ENCODE peak calls at places on chromosome 7, in ten cellular contexts. One of them, this sample, is unnamed.

GRCh38 chr7:137343483-137343841 is at the start of gene PTN:
- ATAC-seq in upper lobe of right lung: peak
- ATAC-seq in stimulated activated naive CD8-positive, alpha-beta T cell treated with anti-CD3 and anti-CD28 coated beads, Interleukin-15, amount 100 ng/mL, for 72 hours: no peak
- ATAC-seq in central memory CD8-positive, alpha-beta T cell: no peak
- ATAC-seq in left ventricle myocardium superior: peak
- ATAC-seq in activated naive CD8-positive, alpha-beta T cell treated with anti-CD3 and anti-CD28 coated beads, Interleukin-2, amount 50 U/mL, for 24 hours: no peak
- ATAC-seq in lower lobe of right lung: peak
- ATAC-seq in activated CD8-positive, alpha-beta T cell treated with anti-CD3 and anti-CD28 coated beads, Interleukin-2, amount 10 ng/mL, durations not matched to agents 7 days and 5 days: no peak
- ATAC-seq in heart left ventricle: peak
- ATAC-seq in naive thymus-derived CD8-positive, alpha-beta T cell: no peak
- ATAC-seq in this sample: peak

GRCh38 chr7:117480978-117481377 is 1.2 kb downstream of the CFTR start:
- ATAC-seq in upper lobe of right lung: no peak
- ATAC-seq in stimulated activated naive CD8-positive, alpha-beta T cell treated with anti-CD3 and anti-CD28 coated beads, Interleukin-15, amount 100 ng/mL, for 72 hours: no peak
- ATAC-seq in central memory CD8-positive, alpha-beta T cell: no peak
- ATAC-seq in left ventricle myocardium superior: no peak
- ATAC-seq in activated naive CD8-positive, alpha-beta T cell treated with anti-CD3 and anti-CD28 coated beads, Interleukin-2, amount 50 U/mL, for 24 hours: no peak
- ATAC-seq in lower lobe of right lung: peak
- ATAC-seq in activated CD8-positive, alpha-beta T cell treated with anti-CD3 and anti-CD28 coated beads, Interleukin-2, amount 10 ng/mL, durations not matched to agents 7 days and 5 days: no peak
- ATAC-seq in heart left ventricle: no peak
- ATAC-seq in naive thymus-derived CD8-positive, alpha-beta T cell: no peak
- ATAC-seq in this sample: no peak

GRCh38 chr7:122886357-122887081 is at the start of gene CADPS2:
- ATAC-seq in upper lobe of right lung: peak
- ATAC-seq in stimulated activated naive CD8-positive, alpha-beta T cell treated with anti-CD3 and anti-CD28 coated beads, Interleukin-15, amount 100 ng/mL, for 72 hours: peak
- ATAC-seq in central memory CD8-positive, alpha-beta T cell: no peak
- ATAC-seq in left ventricle myocardium superior: peak
- ATAC-seq in activated naive CD8-positive, alpha-beta T cell treated with anti-CD3 and anti-CD28 coated beads, Interleukin-2, amount 50 U/mL, for 24 hours: peak
- ATAC-seq in lower lobe of right lung: peak
- ATAC-seq in activated CD8-positive, alpha-beta T cell treated with anti-CD3 and anti-CD28 coated beads, Interleukin-2, amount 10 ng/mL, durations not matched to agents 7 days and 5 days: peak
- ATAC-seq in heart left ventricle: peak
- ATAC-seq in naive thymus-derived CD8-positive, alpha-beta T cell: no peak
- ATAC-seq in this sample: peak

GRCh38 chr7:70047891-70048448 is 449.7 kb downstream of the AUTS2 start:
- ATAC-seq in upper lobe of right lung: peak
- ATAC-seq in stimulated activated naive CD8-positive, alpha-beta T cell treated with anti-CD3 and anti-CD28 coated beads, Interleukin-15, amount 100 ng/mL, for 72 hours: no peak
- ATAC-seq in central memory CD8-positive, alpha-beta T cell: no peak
- ATAC-seq in left ventricle myocardium superior: no peak
- ATAC-seq in activated naive CD8-positive, alpha-beta T cell treated with anti-CD3 and anti-CD28 coated beads, Interleukin-2, amount 50 U/mL, for 24 hours: no peak
- ATAC-seq in lower lobe of right lung: peak
- ATAC-seq in activated CD8-positive, alpha-beta T cell treated with anti-CD3 and anti-CD28 coated beads, Interleukin-2, amount 10 ng/mL, durations not matched to agents 7 days and 5 days: no peak
- ATAC-seq in heart left ventricle: no peak
- ATAC-seq in naive thymus-derived CD8-positive, alpha-beta T cell: no peak
- ATAC-seq in this sample: no peak

GRCh38 chr7:154750353-154750801 is 252.5 kb downstream of the PAXIP1 start:
- ATAC-seq in upper lobe of right lung: no peak
- ATAC-seq in stimulated activated naive CD8-positive, alpha-beta T cell treated with anti-CD3 and anti-CD28 coated beads, Interleukin-15, amount 100 ng/mL, for 72 hours: no peak
- ATAC-seq in central memory CD8-positive, alpha-beta T cell: no peak
- ATAC-seq in left ventricle myocardium superior: no peak
- ATAC-seq in activated naive CD8-positive, alpha-beta T cell treated with anti-CD3 and anti-CD28 coated beads, Interleukin-2, amount 50 U/mL, for 24 hours: no peak
- ATAC-seq in lower lobe of right lung: no peak
- ATAC-seq in activated CD8-positive, alpha-beta T cell treated with anti-CD3 and anti-CD28 coated beads, Interleukin-2, amount 10 ng/mL, durations not matched to agents 7 days and 5 days: no peak
- ATAC-seq in heart left ventricle: no peak
- ATAC-seq in naive thymus-derived CD8-positive, alpha-beta T cell: no peak
- ATAC-seq in this sample: no peak

GRCh38 chr7:96649981-96650380 is 59.7 kb downstream of the SEM1 start:
- ATAC-seq in upper lobe of right lung: no peak
- ATAC-seq in stimulated activated naive CD8-positive, alpha-beta T cell treated with anti-CD3 and anti-CD28 coated beads, Interleukin-15, amount 100 ng/mL, for 72 hours: no peak
- ATAC-seq in central memory CD8-positive, alpha-beta T cell: no peak
- ATAC-seq in left ventricle myocardium superior: no peak
- ATAC-seq in activated naive CD8-positive, alpha-beta T cell treated with anti-CD3 and anti-CD28 coated beads, Interleukin-2, amount 50 U/mL, for 24 hours: no peak
- ATAC-seq in lower lobe of right lung: no peak
- ATAC-seq in activated CD8-positive, alpha-beta T cell treated with anti-CD3 and anti-CD28 coated beads, Interleukin-2, amount 10 ng/mL, durations not matched to agents 7 days and 5 days: no peak
- ATAC-seq in heart left ventricle: no peak
- ATAC-seq in naive thymus-derived CD8-positive, alpha-beta T cell: no peak
- ATAC-seq in this sample: no peak

GRCh38 chr7:2307690-2308107 is 6.5 kb downstream of the SNX8 start:
- ATAC-seq in upper lobe of right lung: no peak
- ATAC-seq in stimulated activated naive CD8-positive, alpha-beta T cell treated with anti-CD3 and anti-CD28 coated beads, Interleukin-15, amount 100 ng/mL, for 72 hours: no peak
- ATAC-seq in central memory CD8-positive, alpha-beta T cell: no peak
- ATAC-seq in left ventricle myocardium superior: no peak
- ATAC-seq in activated naive CD8-positive, alpha-beta T cell treated with anti-CD3 and anti-CD28 coated beads, Interleukin-2, amount 50 U/mL, for 24 hours: peak
- ATAC-seq in lower lobe of right lung: no peak
- ATAC-seq in activated CD8-positive, alpha-beta T cell treated with anti-CD3 and anti-CD28 coated beads, Interleukin-2, amount 10 ng/mL, durations not matched to agents 7 days and 5 days: no peak
- ATAC-seq in heart left ventricle: no peak
- ATAC-seq in naive thymus-derived CD8-positive, alpha-beta T cell: no peak
- ATAC-seq in this sample: no peak

GRCh38 chr7:157594306-157594705 is 257.5 kb downstream of the DNAJB6 start:
- ATAC-seq in upper lobe of right lung: no peak
- ATAC-seq in stimulated activated naive CD8-positive, alpha-beta T cell treated with anti-CD3 and anti-CD28 coated beads, Interleukin-15, amount 100 ng/mL, for 72 hours: no peak
- ATAC-seq in central memory CD8-positive, alpha-beta T cell: no peak
- ATAC-seq in left ventricle myocardium superior: no peak
- ATAC-seq in activated naive CD8-positive, alpha-beta T cell treated with anti-CD3 and anti-CD28 coated beads, Interleukin-2, amount 50 U/mL, for 24 hours: no peak
- ATAC-seq in lower lobe of right lung: no peak
- ATAC-seq in activated CD8-positive, alpha-beta T cell treated with anti-CD3 and anti-CD28 coated beads, Interleukin-2, amount 10 ng/mL, durations not matched to agents 7 days and 5 days: no peak
- ATAC-seq in heart left ventricle: no peak
- ATAC-seq in naive thymus-derived CD8-positive, alpha-beta T cell: no peak
- ATAC-seq in this sample: no peak

GRCh38 chr7:41956276-41956675 is 253.4 kb upstream of the INHBA start:
- ATAC-seq in upper lobe of right lung: no peak
- ATAC-seq in stimulated activated naive CD8-positive, alpha-beta T cell treated with anti-CD3 and anti-CD28 coated beads, Interleukin-15, amount 100 ng/mL, for 72 hours: no peak
- ATAC-seq in central memory CD8-positive, alpha-beta T cell: no peak
- ATAC-seq in left ventricle myocardium superior: peak
- ATAC-seq in activated naive CD8-positive, alpha-beta T cell treated with anti-CD3 and anti-CD28 coated beads, Interleukin-2, amount 50 U/mL, for 24 hours: no peak
- ATAC-seq in lower lobe of right lung: peak
- ATAC-seq in activated CD8-positive, alpha-beta T cell treated with anti-CD3 and anti-CD28 coated beads, Interleukin-2, amount 10 ng/mL, durations not matched to agents 7 days and 5 days: no peak
- ATAC-seq in heart left ventricle: no peak
- ATAC-seq in naive thymus-derived CD8-positive, alpha-beta T cell: no peak
- ATAC-seq in this sample: no peak

GRCh38 chr7:129898007-129898406 is 54.8 kb downstream of the UBE2H start:
- ATAC-seq in upper lobe of right lung: no peak
- ATAC-seq in stimulated activated naive CD8-positive, alpha-beta T cell treated with anti-CD3 and anti-CD28 coated beads, Interleukin-15, amount 100 ng/mL, for 72 hours: no peak
- ATAC-seq in central memory CD8-positive, alpha-beta T cell: no peak
- ATAC-seq in left ventricle myocardium superior: no peak
- ATAC-seq in activated naive CD8-positive, alpha-beta T cell treated with anti-CD3 and anti-CD28 coated beads, Interleukin-2, amount 50 U/mL, for 24 hours: no peak
- ATAC-seq in lower lobe of right lung: no peak
- ATAC-seq in activated CD8-positive, alpha-beta T cell treated with anti-CD3 and anti-CD28 coated beads, Interleukin-2, amount 10 ng/mL, durations not matched to agents 7 days and 5 days: no peak
- ATAC-seq in heart left ventricle: no peak
- ATAC-seq in naive thymus-derived CD8-positive, alpha-beta T cell: no peak
- ATAC-seq in this sample: no peak

GRCh38 chr7:50368366-50368765 is 63.9 kb downstream of the IKZF1 start:
- ATAC-seq in upper lobe of right lung: no peak
- ATAC-seq in stimulated activated naive CD8-positive, alpha-beta T cell treated with anti-CD3 and anti-CD28 coated beads, Interleukin-15, amount 100 ng/mL, for 72 hours: peak
- ATAC-seq in central memory CD8-positive, alpha-beta T cell: no peak
- ATAC-seq in left ventricle myocardium superior: no peak
- ATAC-seq in activated naive CD8-positive, alpha-beta T cell treated with anti-CD3 and anti-CD28 coated beads, Interleukin-2, amount 50 U/mL, for 24 hours: no peak
- ATAC-seq in lower lobe of right lung: no peak
- ATAC-seq in activated CD8-positive, alpha-beta T cell treated with anti-CD3 and anti-CD28 coated beads, Interleukin-2, amount 10 ng/mL, durations not matched to agents 7 days and 5 days: no peak
- ATAC-seq in heart left ventricle: no peak
- ATAC-seq in naive thymus-derived CD8-positive, alpha-beta T cell: no peak
- ATAC-seq in this sample: no peak

GRCh38 chr7:47432988-47433895 is 148.7 kb downstream of the TNS3 start:
- ATAC-seq in upper lobe of right lung: peak
- ATAC-seq in stimulated activated naive CD8-positive, alpha-beta T cell treated with anti-CD3 and anti-CD28 coated beads, Interleukin-15, amount 100 ng/mL, for 72 hours: no peak
- ATAC-seq in central memory CD8-positive, alpha-beta T cell: no peak
- ATAC-seq in left ventricle myocardium superior: peak
- ATAC-seq in activated naive CD8-positive, alpha-beta T cell treated with anti-CD3 and anti-CD28 coated beads, Interleukin-2, amount 50 U/mL, for 24 hours: no peak
- ATAC-seq in lower lobe of right lung: peak
- ATAC-seq in activated CD8-positive, alpha-beta T cell treated with anti-CD3 and anti-CD28 coated beads, Interleukin-2, amount 10 ng/mL, durations not matched to agents 7 days and 5 days: no peak
- ATAC-seq in heart left ventricle: no peak
- ATAC-seq in naive thymus-derived CD8-positive, alpha-beta T cell: no peak
- ATAC-seq in this sample: no peak

GRCh38 chr7:73847941-73848723 is 5.8 kb upstream of the METTL27 start:
- ATAC-seq in upper lobe of right lung: no peak
- ATAC-seq in stimulated activated naive CD8-positive, alpha-beta T cell treated with anti-CD3 and anti-CD28 coated beads, Interleukin-15, amount 100 ng/mL, for 72 hours: no peak
- ATAC-seq in central memory CD8-positive, alpha-beta T cell: no peak
- ATAC-seq in left ventricle myocardium superior: no peak
- ATAC-seq in activated naive CD8-positive, alpha-beta T cell treated with anti-CD3 and anti-CD28 coated beads, Interleukin-2, amount 50 U/mL, for 24 hours: no peak
- ATAC-seq in lower lobe of right lung: no peak
- ATAC-seq in activated CD8-positive, alpha-beta T cell treated with anti-CD3 and anti-CD28 coated beads, Interleukin-2, amount 10 ng/mL, durations not matched to agents 7 days and 5 days: no peak
- ATAC-seq in heart left ventricle: no peak
- ATAC-seq in naive thymus-derived CD8-positive, alpha-beta T cell: no peak
- ATAC-seq in this sample: no peak

GRCh38 chr7:5230272-5231067 is 40.4 kb downstream of the WIPI2 start:
- ATAC-seq in upper lobe of right lung: peak
- ATAC-seq in stimulated activated naive CD8-positive, alpha-beta T cell treated with anti-CD3 and anti-CD28 coated beads, Interleukin-15, amount 100 ng/mL, for 72 hours: no peak
- ATAC-seq in central memory CD8-positive, alpha-beta T cell: no peak
- ATAC-seq in left ventricle myocardium superior: peak
- ATAC-seq in activated naive CD8-positive, alpha-beta T cell treated with anti-CD3 and anti-CD28 coated beads, Interleukin-2, amount 50 U/mL, for 24 hours: peak
- ATAC-seq in lower lobe of right lung: no peak
- ATAC-seq in activated CD8-positive, alpha-beta T cell treated with anti-CD3 and anti-CD28 coated beads, Interleukin-2, amount 10 ng/mL, durations not matched to agents 7 days and 5 days: no peak
- ATAC-seq in heart left ventricle: no peak
- ATAC-seq in naive thymus-derived CD8-positive, alpha-beta T cell: peak
- ATAC-seq in this sample: peak

GRCh38 chr7:5419523-5420107 is 4.0 kb downstream of the TNRC18 start:
- ATAC-seq in upper lobe of right lung: no peak
- ATAC-seq in stimulated activated naive CD8-positive, alpha-beta T cell treated with anti-CD3 and anti-CD28 coated beads, Interleukin-15, amount 100 ng/mL, for 72 hours: no peak
- ATAC-seq in central memory CD8-positive, alpha-beta T cell: no peak
- ATAC-seq in left ventricle myocardium superior: peak
- ATAC-seq in activated naive CD8-positive, alpha-beta T cell treated with anti-CD3 and anti-CD28 coated beads, Interleukin-2, amount 50 U/mL, for 24 hours: no peak
- ATAC-seq in lower lobe of right lung: no peak
- ATAC-seq in activated CD8-positive, alpha-beta T cell treated with anti-CD3 and anti-CD28 coated beads, Interleukin-2, amount 10 ng/mL, durations not matched to agents 7 days and 5 days: no peak
- ATAC-seq in heart left ventricle: no peak
- ATAC-seq in naive thymus-derived CD8-positive, alpha-beta T cell: no peak
- ATAC-seq in this sample: no peak

GRCh38 chr7:19958309-19958896 is 185.0 kb upstream of the TMEM196 start:
- ATAC-seq in upper lobe of right lung: peak
- ATAC-seq in stimulated activated naive CD8-positive, alpha-beta T cell treated with anti-CD3 and anti-CD28 coated beads, Interleukin-15, amount 100 ng/mL, for 72 hours: no peak
- ATAC-seq in central memory CD8-positive, alpha-beta T cell: no peak
- ATAC-seq in left ventricle myocardium superior: no peak
- ATAC-seq in activated naive CD8-positive, alpha-beta T cell treated with anti-CD3 and anti-CD28 coated beads, Interleukin-2, amount 50 U/mL, for 24 hours: no peak
- ATAC-seq in lower lobe of right lung: peak
- ATAC-seq in activated CD8-positive, alpha-beta T cell treated with anti-CD3 and anti-CD28 coated beads, Interleukin-2, amount 10 ng/mL, durations not matched to agents 7 days and 5 days: no peak
- ATAC-seq in heart left ventricle: no peak
- ATAC-seq in naive thymus-derived CD8-positive, alpha-beta T cell: no peak
- ATAC-seq in this sample: peak

GRCh38 chr7:87202705-87203104 is 16.8 kb downstream of the TMEM243 start:
- ATAC-seq in upper lobe of right lung: no peak
- ATAC-seq in stimulated activated naive CD8-positive, alpha-beta T cell treated with anti-CD3 and anti-CD28 coated beads, Interleukin-15, amount 100 ng/mL, for 72 hours: no peak
- ATAC-seq in central memory CD8-positive, alpha-beta T cell: no peak
- ATAC-seq in left ventricle myocardium superior: no peak
- ATAC-seq in activated naive CD8-positive, alpha-beta T cell treated with anti-CD3 and anti-CD28 coated beads, Interleukin-2, amount 50 U/mL, for 24 hours: no peak
- ATAC-seq in lower lobe of right lung: no peak
- ATAC-seq in activated CD8-positive, alpha-beta T cell treated with anti-CD3 and anti-CD28 coated beads, Interleukin-2, amount 10 ng/mL, durations not matched to agents 7 days and 5 days: no peak
- ATAC-seq in heart left ventricle: no peak
- ATAC-seq in naive thymus-derived CD8-positive, alpha-beta T cell: no peak
- ATAC-seq in this sample: no peak

GRCh38 chr7:98294798-98295382 is 13.4 kb downstream of the BRI3 start:
- ATAC-seq in upper lobe of right lung: peak
- ATAC-seq in stimulated activated naive CD8-positive, alpha-beta T cell treated with anti-CD3 and anti-CD28 coated beads, Interleukin-15, amount 100 ng/mL, for 72 hours: peak
- ATAC-seq in central memory CD8-positive, alpha-beta T cell: no peak
- ATAC-seq in left ventricle myocardium superior: peak
- ATAC-seq in activated naive CD8-positive, alpha-beta T cell treated with anti-CD3 and anti-CD28 coated beads, Interleukin-2, amount 50 U/mL, for 24 hours: peak
- ATAC-seq in lower lobe of right lung: peak
- ATAC-seq in activated CD8-positive, alpha-beta T cell treated with anti-CD3 and anti-CD28 coated beads, Interleukin-2, amount 10 ng/mL, durations not matched to agents 7 days and 5 days: peak
- ATAC-seq in heart left ventricle: peak
- ATAC-seq in naive thymus-derived CD8-positive, alpha-beta T cell: peak
- ATAC-seq in this sample: peak

GRCh38 chr7:116180302-116180701 is 30.0 kb upstream of the TES start:
- ATAC-seq in upper lobe of right lung: peak
- ATAC-seq in stimulated activated naive CD8-positive, alpha-beta T cell treated with anti-CD3 and anti-CD28 coated beads, Interleukin-15, amount 100 ng/mL, for 72 hours: peak
- ATAC-seq in central memory CD8-positive, alpha-beta T cell: peak
- ATAC-seq in left ventricle myocardium superior: peak
- ATAC-seq in activated naive CD8-positive, alpha-beta T cell treated with anti-CD3 and anti-CD28 coated beads, Interleukin-2, amount 50 U/mL, for 24 hours: peak
- ATAC-seq in lower lobe of right lung: peak
- ATAC-seq in activated CD8-positive, alpha-beta T cell treated with anti-CD3 and anti-CD28 coated beads, Interleukin-2, amount 10 ng/mL, durations not matched to agents 7 days and 5 days: peak
- ATAC-seq in heart left ventricle: no peak
- ATAC-seq in naive thymus-derived CD8-positive, alpha-beta T cell: peak
- ATAC-seq in this sample: peak

GRCh38 chr7:17661982-17662585 is 278.2 kb downstream of the SNX13 start:
- ATAC-seq in upper lobe of right lung: no peak
- ATAC-seq in stimulated activated naive CD8-positive, alpha-beta T cell treated with anti-CD3 and anti-CD28 coated beads, Interleukin-15, amount 100 ng/mL, for 72 hours: no peak
- ATAC-seq in central memory CD8-positive, alpha-beta T cell: no peak
- ATAC-seq in left ventricle myocardium superior: no peak
- ATAC-seq in activated naive CD8-positive, alpha-beta T cell treated with anti-CD3 and anti-CD28 coated beads, Interleukin-2, amount 50 U/mL, for 24 hours: no peak
- ATAC-seq in lower lobe of right lung: no peak
- ATAC-seq in activated CD8-positive, alpha-beta T cell treated with anti-CD3 and anti-CD28 coated beads, Interleukin-2, amount 10 ng/mL, durations not matched to agents 7 days and 5 days: no peak
- ATAC-seq in heart left ventricle: no peak
- ATAC-seq in naive thymus-derived CD8-positive, alpha-beta T cell: no peak
- ATAC-seq in this sample: peak

GRCh38 chr7:10210000-10210399 is 763.7 kb upstream of the PHF14 start:
- ATAC-seq in upper lobe of right lung: no peak
- ATAC-seq in stimulated activated naive CD8-positive, alpha-beta T cell treated with anti-CD3 and anti-CD28 coated beads, Interleukin-15, amount 100 ng/mL, for 72 hours: no peak
- ATAC-seq in central memory CD8-positive, alpha-beta T cell: no peak
- ATAC-seq in left ventricle myocardium superior: peak
- ATAC-seq in activated naive CD8-positive, alpha-beta T cell treated with anti-CD3 and anti-CD28 coated beads, Interleukin-2, amount 50 U/mL, for 24 hours: no peak
- ATAC-seq in lower lobe of right lung: no peak
- ATAC-seq in activated CD8-positive, alpha-beta T cell treated with anti-CD3 and anti-CD28 coated beads, Interleukin-2, amount 10 ng/mL, durations not matched to agents 7 days and 5 days: no peak
- ATAC-seq in heart left ventricle: no peak
- ATAC-seq in naive thymus-derived CD8-positive, alpha-beta T cell: no peak
- ATAC-seq in this sample: no peak

GRCh38 chr7:17408245-17408903 is 109.9 kb downstream of the AHR start:
- ATAC-seq in upper lobe of right lung: peak
- ATAC-seq in stimulated activated naive CD8-positive, alpha-beta T cell treated with anti-CD3 and anti-CD28 coated beads, Interleukin-15, amount 100 ng/mL, for 72 hours: no peak
- ATAC-seq in central memory CD8-positive, alpha-beta T cell: no peak
- ATAC-seq in left ventricle myocardium superior: peak
- ATAC-seq in activated naive CD8-positive, alpha-beta T cell treated with anti-CD3 and anti-CD28 coated beads, Interleukin-2, amount 50 U/mL, for 24 hours: no peak
- ATAC-seq in lower lobe of right lung: peak
- ATAC-seq in activated CD8-positive, alpha-beta T cell treated with anti-CD3 and anti-CD28 coated beads, Interleukin-2, amount 10 ng/mL, durations not matched to agents 7 days and 5 days: no peak
- ATAC-seq in heart left ventricle: no peak
- ATAC-seq in naive thymus-derived CD8-positive, alpha-beta T cell: no peak
- ATAC-seq in this sample: peak

GRCh38 chr7:86950360-86950759 is 109.1 kb downstream of the ELAPOR2 start:
- ATAC-seq in upper lobe of right lung: no peak
- ATAC-seq in stimulated activated naive CD8-positive, alpha-beta T cell treated with anti-CD3 and anti-CD28 coated beads, Interleukin-15, amount 100 ng/mL, for 72 hours: peak
- ATAC-seq in central memory CD8-positive, alpha-beta T cell: peak
- ATAC-seq in left ventricle myocardium superior: no peak
- ATAC-seq in activated naive CD8-positive, alpha-beta T cell treated with anti-CD3 and anti-CD28 coated beads, Interleukin-2, amount 50 U/mL, for 24 hours: no peak
- ATAC-seq in lower lobe of right lung: no peak
- ATAC-seq in activated CD8-positive, alpha-beta T cell treated with anti-CD3 and anti-CD28 coated beads, Interleukin-2, amount 10 ng/mL, durations not matched to agents 7 days and 5 days: no peak
- ATAC-seq in heart left ventricle: no peak
- ATAC-seq in naive thymus-derived CD8-positive, alpha-beta T cell: peak
- ATAC-seq in this sample: no peak

GRCh38 chr7:157910446-157910845 is 573.6 kb downstream of the DNAJB6 start:
- ATAC-seq in upper lobe of right lung: no peak
- ATAC-seq in stimulated activated naive CD8-positive, alpha-beta T cell treated with anti-CD3 and anti-CD28 coated beads, Interleukin-15, amount 100 ng/mL, for 72 hours: no peak
- ATAC-seq in central memory CD8-positive, alpha-beta T cell: no peak
- ATAC-seq in left ventricle myocardium superior: no peak
- ATAC-seq in activated naive CD8-positive, alpha-beta T cell treated with anti-CD3 and anti-CD28 coated beads, Interleukin-2, amount 50 U/mL, for 24 hours: no peak
- ATAC-seq in lower lobe of right lung: no peak
- ATAC-seq in activated CD8-positive, alpha-beta T cell treated with anti-CD3 and anti-CD28 coated beads, Interleukin-2, amount 10 ng/mL, durations not matched to agents 7 days and 5 days: no peak
- ATAC-seq in heart left ventricle: no peak
- ATAC-seq in naive thymus-derived CD8-positive, alpha-beta T cell: no peak
- ATAC-seq in this sample: no peak